ENCODE peak calls at places on chromosome 21, in four cellular contexts. One of them, this sample, is unnamed.

GRCh38 chr21:29638761-29639327 is 301.0 kb downstream of the GRIK1 start:
- DNase-seq in epithelial cell of esophagus: no peak
- DNase-seq in stimulated activated CD4-positive, alpha-beta T cell treated with anti-CD3 and anti-CD28 coated beads, Interleukin-15, amount 100 ng/mL, for 1 hour: no peak
- DNase-seq in endothelial cell: no peak
- DNase-seq in this sample: no peak

GRCh38 chr21:44574457-44575306 is 1.2 kb downstream of the KRTAP10-4 start:
- DNase-seq in epithelial cell of esophagus: no peak
- DNase-seq in stimulated activated CD4-positive, alpha-beta T cell treated with anti-CD3 and anti-CD28 coated beads, Interleukin-15, amount 100 ng/mL, for 1 hour: no peak
- DNase-seq in endothelial cell: no peak
- DNase-seq in this sample: no peak

GRCh38 chr21:25126564-25126963 is 480.7 kb downstream of the MRPL39 start:
- DNase-seq in epithelial cell of esophagus: no peak
- DNase-seq in stimulated activated CD4-positive, alpha-beta T cell treated with anti-CD3 and anti-CD28 coated beads, Interleukin-15, amount 100 ng/mL, for 1 hour: no peak
- DNase-seq in endothelial cell: no peak
- DNase-seq in this sample: no peak

GRCh38 chr21:33801424-33802405 is 113.9 kb downstream of the ATP5PO start:
- DNase-seq in epithelial cell of esophagus: peak; percentile 99
- DNase-seq in stimulated activated CD4-positive, alpha-beta T cell treated with anti-CD3 and anti-CD28 coated beads, Interleukin-15, amount 100 ng/mL, for 1 hour: no peak
- DNase-seq in endothelial cell: no peak
- DNase-seq in this sample: no peak

GRCh38 chr21:45748593-45748992 is 105.1 kb downstream of the PCBP3 start:
- DNase-seq in epithelial cell of esophagus: no peak
- DNase-seq in stimulated activated CD4-positive, alpha-beta T cell treated with anti-CD3 and anti-CD28 coated beads, Interleukin-15, amount 100 ng/mL, for 1 hour: no peak
- DNase-seq in endothelial cell: no peak
- DNase-seq in this sample: no peak

GRCh38 chr21:24852610-24853195 is 754.6 kb downstream of the MRPL39 start:
- DNase-seq in epithelial cell of esophagus: no peak
- DNase-seq in stimulated activated CD4-positive, alpha-beta T cell treated with anti-CD3 and anti-CD28 coated beads, Interleukin-15, amount 100 ng/mL, for 1 hour: no peak
- DNase-seq in endothelial cell: no peak
- DNase-seq in this sample: no peak

GRCh38 chr21:44416193-44416592 is 39.1 kb upstream of the LRRC3 start:
- DNase-seq in epithelial cell of esophagus: no peak
- DNase-seq in stimulated activated CD4-positive, alpha-beta T cell treated with anti-CD3 and anti-CD28 coated beads, Interleukin-15, amount 100 ng/mL, for 1 hour: no peak
- DNase-seq in endothelial cell: no peak
- DNase-seq in this sample: no peak

GRCh38 chr21:45488839-45489479 is 53.3 kb downstream of the SLC19A1 start:
- DNase-seq in epithelial cell of esophagus: no peak
- DNase-seq in stimulated activated CD4-positive, alpha-beta T cell treated with anti-CD3 and anti-CD28 coated beads, Interleukin-15, amount 100 ng/mL, for 1 hour: no peak
- DNase-seq in endothelial cell: no peak
- DNase-seq in this sample: no peak

GRCh38 chr21:21612446-21612845 is 614.2 kb downstream of the NCAM2 start:
- DNase-seq in epithelial cell of esophagus: peak; percentile 23
- DNase-seq in stimulated activated CD4-positive, alpha-beta T cell treated with anti-CD3 and anti-CD28 coated beads, Interleukin-15, amount 100 ng/mL, for 1 hour: no peak
- DNase-seq in endothelial cell: no peak
- DNase-seq in this sample: no peak

GRCh38 chr21:35138665-35139381 is 89.7 kb upstream of the RUNX1 start:
- DNase-seq in epithelial cell of esophagus: peak; percentile 93
- DNase-seq in stimulated activated CD4-positive, alpha-beta T cell treated with anti-CD3 and anti-CD28 coated beads, Interleukin-15, amount 100 ng/mL, for 1 hour: no peak
- DNase-seq in endothelial cell: no peak
- DNase-seq in this sample: no peak

GRCh38 chr21:17610862-17611261 is 1.8 kb downstream of the BTG3 start:
- DNase-seq in epithelial cell of esophagus: no peak
- DNase-seq in stimulated activated CD4-positive, alpha-beta T cell treated with anti-CD3 and anti-CD28 coated beads, Interleukin-15, amount 100 ng/mL, for 1 hour: no peak
- DNase-seq in endothelial cell: no peak
- DNase-seq in this sample: no peak

GRCh38 chr21:38223893-38224540 is 32.8 kb upstream of the KCNJ15 start:
- DNase-seq in epithelial cell of esophagus: peak; percentile 68
- DNase-seq in stimulated activated CD4-positive, alpha-beta T cell treated with anti-CD3 and anti-CD28 coated beads, Interleukin-15, amount 100 ng/mL, for 1 hour: no peak
- DNase-seq in endothelial cell: no peak
- DNase-seq in this sample: no peak

GRCh38 chr21:44980562-44981489 is 41.0 kb downstream of the SLX9 start:
- DNase-seq in epithelial cell of esophagus: no peak
- DNase-seq in stimulated activated CD4-positive, alpha-beta T cell treated with anti-CD3 and anti-CD28 coated beads, Interleukin-15, amount 100 ng/mL, for 1 hour: no peak
- DNase-seq in endothelial cell: no peak
- DNase-seq in this sample: no peak

GRCh38 chr21:23131177-23131576 is 2133.0 kb downstream of the NCAM2 start:
- DNase-seq in epithelial cell of esophagus: peak; percentile 0
- DNase-seq in stimulated activated CD4-positive, alpha-beta T cell treated with anti-CD3 and anti-CD28 coated beads, Interleukin-15, amount 100 ng/mL, for 1 hour: no peak
- DNase-seq in endothelial cell: no peak
- DNase-seq in this sample: no peak

GRCh38 chr21:33880626-33881025 is 35.0 kb downstream of the ATP5PO start:
- DNase-seq in epithelial cell of esophagus: no peak
- DNase-seq in stimulated activated CD4-positive, alpha-beta T cell treated with anti-CD3 and anti-CD28 coated beads, Interleukin-15, amount 100 ng/mL, for 1 hour: no peak
- DNase-seq in endothelial cell: no peak
- DNase-seq in this sample: no peak

GRCh38 chr21:35349378-35350080 is 300.4 kb upstream of the RUNX1 start:
- DNase-seq in epithelial cell of esophagus: no peak
- DNase-seq in stimulated activated CD4-positive, alpha-beta T cell treated with anti-CD3 and anti-CD28 coated beads, Interleukin-15, amount 100 ng/mL, for 1 hour: no peak
- DNase-seq in endothelial cell: no peak
- DNase-seq in this sample: no peak

GRCh38 chr21:46168659-46169386 is 13.4 kb upstream of the FTCD start:
- DNase-seq in epithelial cell of esophagus: no peak
- DNase-seq in stimulated activated CD4-positive, alpha-beta T cell treated with anti-CD3 and anti-CD28 coated beads, Interleukin-15, amount 100 ng/mL, for 1 hour: no peak
- DNase-seq in endothelial cell: no peak
- DNase-seq in this sample: no peak

GRCh38 chr21:32329776-32330175 is 31.1 kb downstream of the MRAP start:
- DNase-seq in epithelial cell of esophagus: no peak
- DNase-seq in stimulated activated CD4-positive, alpha-beta T cell treated with anti-CD3 and anti-CD28 coated beads, Interleukin-15, amount 100 ng/mL, for 1 hour: no peak
- DNase-seq in endothelial cell: no peak
- DNase-seq in this sample: no peak

This sample was measured in hippocampal formation.